ENCODE peak calls at places on chromosomes 7 and 10, in seven cellular contexts. B is neural progenitor cell, M is GM12865, I is GM18507, T is ecto neural progenitor cell, A is cardiac fibroblast, L is A549. J is an unnamed sample.

GRCh38 chr10:4073912-4074311 is 288.9 kb upstream of the KLF6 start:
- DNase-seq in B (no peak), M (no peak), I (no peak), T (no peak), A (peak; percentile 75), L (no peak), J (no peak)

GRCh38 chr7:10696064-10696463 is 277.6 kb upstream of the PHF14 start:
- DNase-seq in B (peak; percentile 31), M (no peak), I (no peak), T (no peak), A (no peak), L (no peak), J (no peak)

GRCh38 chr10:69759641-69760040 is 42.1 kb upstream of the COL13A1 start:
- DNase-seq in B (no peak), M (no peak), I (no peak), T (no peak), A (no peak), L (no peak), J (no peak)

GRCh38 chr10:6363516-6363915 is 160.8 kb downstream of the PFKFB3 start:
- DNase-seq in B (no peak), M (no peak), I (no peak), T (no peak), A (no peak), L (no peak), J (no peak)

GRCh38 chr7:93861325-93861949 is 29.1 kb downstream of the TFPI2 start:
- DNase-seq in B (no peak), M (no peak), I (no peak), T (no peak), A (no peak), L (no peak), J (peak; percentile 29)

GRCh38 chr7:741191-741671 is 14.2 kb upstream of the PRKAR1B start:
- DNase-seq in B (no peak), M (no peak), I (no peak), T (no peak), A (no peak), L (no peak), J (no peak)

GRCh38 chr7:2509298-2509906 is 10.2 kb upstream of the LFNG start:
- DNase-seq in B (peak; percentile 66), M (no peak), I (no peak), T (no peak), A (no peak), L (no peak), J (no peak)

GRCh38 chr10:132232553-132232949 is 45.8 kb downstream of the DPYSL4 start:
- DNase-seq in B (no peak), M (no peak), I (no peak), T (no peak), A (no peak), L (no peak), J (no peak)

GRCh38 chr7:158310924-158311713 is 276.5 kb downstream of the PTPRN2 start:
- DNase-seq in B (no peak), M (no peak), I (no peak), T (peak; percentile 29), A (no peak), L (no peak), J (no peak)

GRCh38 chr10:59006511-59007306 is 169.7 kb upstream of the PHYHIPL start:
- DNase-seq in B (no peak), M (peak; percentile 37), I (no peak), T (no peak), A (peak; percentile 88), L (peak; percentile 64), J (peak; percentile 91)

GRCh38 chr10:122078965-122079401 is 90.0 kb downstream of the TACC2 start:
- DNase-seq in B (no peak), M (no peak), I (no peak), T (no peak), A (no peak), L (no peak), J (no peak)

GRCh38 chr7:98323597-98324322 is 42.3 kb downstream of the BRI3 start:
- DNase-seq in B (peak; percentile 82), M (no peak), I (no peak), T (peak; percentile 72), A (peak; percentile 32), L (no peak), J (no peak)

GRCh38 chr7:135317676-135318326 is 84.2 kb downstream of the STRA8 start:
- DNase-seq in B (no peak), M (no peak), I (no peak), T (no peak), A (no peak), L (no peak), J (no peak)

GRCh38 chr10:77879710-77880109 is 46.8 kb downstream of the DLG5 start:
- DNase-seq in B (no peak), M (no peak), I (no peak), T (no peak), A (no peak), L (no peak), J (no peak)

GRCh38 chr7:105127179-105127578 is 113.2 kb downstream of the KMT2E start:
- DNase-seq in B (no peak), M (no peak), I (no peak), T (no peak), A (no peak), L (no peak), J (no peak)

GRCh38 chr7:7416031-7416968 is 119.4 kb downstream of the COL28A1 start:
- DNase-seq in B (no peak), M (peak; percentile 30), I (no peak), T (no peak), A (no peak), L (no peak), J (no peak)

GRCh38 chr7:128937647-128938523 is at the start of gene IRF5:
- DNase-seq in B (peak; percentile 64), M (peak; percentile 84), I (no peak), T (no peak), A (no peak), L (peak; percentile 63), J (peak; percentile 80)

GRCh38 chr7:101598422-101598957 is 30.6 kb downstream of the MYL10 start:
- DNase-seq in B (no peak), M (no peak), I (no peak), T (no peak), A (no peak), L (no peak), J (no peak)

GRCh38 chr7:134829381-134829986 is 50.0 kb downstream of the CALD1 start:
- DNase-seq in B (no peak), M (no peak), I (no peak), T (no peak), A (no peak), L (no peak), J (no peak)

GRCh38 chr10:1420663-1421362 is 316.5 kb downstream of the ADARB2 start:
- DNase-seq in B (peak; percentile 87), M (peak; percentile 77), I (peak; percentile 50), T (peak; percentile 91), A (peak; percentile 9), L (peak; percentile 60), J (peak; percentile 60)

GRCh38 chr10:71747808-71748523 is 25.4 kb downstream of the VSIR start:
- DNase-seq in B (no peak), M (peak; percentile 72), I (no peak), T (no peak), A (no peak), L (no peak), J (no peak)